ENCODE peak calls at places on chromosomes 3 and 15, in five cellular contexts. One of them, this sample, is unnamed.

GRCh38 chr3:74561881-74562280 is 52.6 kb downstream of the CNTN3 start:
- DNase-seq in upper lobe of right lung: no peak
- DNase-seq in ACHN: no peak
- DNase-seq in activated naive CD4-positive, alpha-beta T cell treated with anti-CD3 and anti-CD28 coated beads for 36 hours: no peak
- DNase-seq in suprapubic skin: no peak
- DNase-seq in this sample: no peak

GRCh38 chr3:139299261-139300132 is 44.3 kb upstream of the MRPS22 start:
- DNase-seq in ACHN: peak
- DNase-seq in suprapubic skin: no peak
- DNase-seq in upper lobe of right lung: no peak
- DNase-seq in activated naive CD4-positive, alpha-beta T cell treated with anti-CD3 and anti-CD28 coated beads for 36 hours: no peak
- DNase-seq in this sample: peak

GRCh38 chr15:41125950-41126642 is 10.0 kb upstream of the INO80 start:
- DNase-seq in upper lobe of right lung: no peak
- DNase-seq in activated naive CD4-positive, alpha-beta T cell treated with anti-CD3 and anti-CD28 coated beads for 36 hours: no peak
- DNase-seq in ACHN: no peak
- DNase-seq in suprapubic skin: no peak
- DNase-seq in this sample: no peak

GRCh38 chr15:60004019-60004845 is at the start of gene FOXB1:
- DNase-seq in activated naive CD4-positive, alpha-beta T cell treated with anti-CD3 and anti-CD28 coated beads for 36 hours: peak
- DNase-seq in upper lobe of right lung: no peak
- DNase-seq in ACHN: no peak
- DNase-seq in suprapubic skin: no peak
- DNase-seq in this sample: no peak

GRCh38 chr3:36380171-36381031 is at the start of gene STAC:
- DNase-seq in suprapubic skin: peak
- DNase-seq in ACHN: peak
- DNase-seq in activated naive CD4-positive, alpha-beta T cell treated with anti-CD3 and anti-CD28 coated beads for 36 hours: no peak
- DNase-seq in upper lobe of right lung: peak
- DNase-seq in this sample: no peak

GRCh38 chr3:141093971-141094401 is 42.8 kb downstream of the SPSB4 start:
- DNase-seq in upper lobe of right lung: peak
- DNase-seq in suprapubic skin: no peak
- DNase-seq in activated naive CD4-positive, alpha-beta T cell treated with anti-CD3 and anti-CD28 coated beads for 36 hours: no peak
- DNase-seq in ACHN: no peak
- DNase-seq in this sample: no peak

GRCh38 chr3:147371141-147371540 is 35.2 kb downstream of the ZIC4 start:
- DNase-seq in upper lobe of right lung: no peak
- DNase-seq in activated naive CD4-positive, alpha-beta T cell treated with anti-CD3 and anti-CD28 coated beads for 36 hours: no peak
- DNase-seq in ACHN: no peak
- DNase-seq in suprapubic skin: no peak
- DNase-seq in this sample: no peak

GRCh38 chr3:74614133-74614967 is at the start of gene CNTN3:
- DNase-seq in ACHN: no peak
- DNase-seq in upper lobe of right lung: peak
- DNase-seq in activated naive CD4-positive, alpha-beta T cell treated with anti-CD3 and anti-CD28 coated beads for 36 hours: no peak
- DNase-seq in suprapubic skin: no peak
- DNase-seq in this sample: no peak

GRCh38 chr3:98329392-98330124 is 24.1 kb upstream of the OR5K4 start:
- DNase-seq in upper lobe of right lung: no peak
- DNase-seq in activated naive CD4-positive, alpha-beta T cell treated with anti-CD3 and anti-CD28 coated beads for 36 hours: peak
- DNase-seq in suprapubic skin: no peak
- DNase-seq in ACHN: peak
- DNase-seq in this sample: peak

GRCh38 chr3:120596116-120596852 is at the start of gene NDUFB4:
- DNase-seq in upper lobe of right lung: peak
- DNase-seq in ACHN: peak
- DNase-seq in activated naive CD4-positive, alpha-beta T cell treated with anti-CD3 and anti-CD28 coated beads for 36 hours: peak
- DNase-seq in suprapubic skin: peak
- DNase-seq in this sample: peak

GRCh38 chr3:171954644-171955365 is 84.6 kb upstream of the FNDC3B start:
- DNase-seq in upper lobe of right lung: no peak
- DNase-seq in activated naive CD4-positive, alpha-beta T cell treated with anti-CD3 and anti-CD28 coated beads for 36 hours: no peak
- DNase-seq in suprapubic skin: no peak
- DNase-seq in ACHN: no peak
- DNase-seq in this sample: peak

GRCh38 chr3:27666708-27667107 is 55.4 kb downstream of the EOMES start:
- DNase-seq in activated naive CD4-positive, alpha-beta T cell treated with anti-CD3 and anti-CD28 coated beads for 36 hours: peak
- DNase-seq in upper lobe of right lung: peak
- DNase-seq in ACHN: no peak
- DNase-seq in suprapubic skin: peak
- DNase-seq in this sample: no peak

GRCh38 chr15:78811124-78811824 is at the start of gene ADAMTS7:
- DNase-seq in suprapubic skin: peak
- DNase-seq in activated naive CD4-positive, alpha-beta T cell treated with anti-CD3 and anti-CD28 coated beads for 36 hours: peak
- DNase-seq in upper lobe of right lung: peak
- DNase-seq in ACHN: peak
- DNase-seq in this sample: peak

GRCh38 chr3:16987141-16987540 is 102.4 kb downstream of the PLCL2 start:
- DNase-seq in ACHN: no peak
- DNase-seq in activated naive CD4-positive, alpha-beta T cell treated with anti-CD3 and anti-CD28 coated beads for 36 hours: no peak
- DNase-seq in upper lobe of right lung: no peak
- DNase-seq in suprapubic skin: no peak
- DNase-seq in this sample: no peak

GRCh38 chr3:44568561-44568960 is 13.6 kb downstream of the ZKSCAN7 start:
- DNase-seq in activated naive CD4-positive, alpha-beta T cell treated with anti-CD3 and anti-CD28 coated beads for 36 hours: no peak
- DNase-seq in ACHN: no peak
- DNase-seq in upper lobe of right lung: no peak
- DNase-seq in suprapubic skin: no peak
- DNase-seq in this sample: no peak

GRCh38 chr3:72748659-72749058 is 99.6 kb downstream of the SHQ1 start:
- DNase-seq in upper lobe of right lung: no peak
- DNase-seq in activated naive CD4-positive, alpha-beta T cell treated with anti-CD3 and anti-CD28 coated beads for 36 hours: peak
- DNase-seq in ACHN: no peak
- DNase-seq in suprapubic skin: no peak
- DNase-seq in this sample: no peak

GRCh38 chr15:67201136-67201535 is 53.3 kb downstream of the AAGAB start:
- DNase-seq in ACHN: no peak
- DNase-seq in activated naive CD4-positive, alpha-beta T cell treated with anti-CD3 and anti-CD28 coated beads for 36 hours: no peak
- DNase-seq in upper lobe of right lung: no peak
- DNase-seq in suprapubic skin: no peak
- DNase-seq in this sample: no peak

GRCh38 chr3:9340450-9341009 is 22.3 kb upstream of the THUMPD3 start:
- DNase-seq in activated naive CD4-positive, alpha-beta T cell treated with anti-CD3 and anti-CD28 coated beads for 36 hours: no peak
- DNase-seq in suprapubic skin: no peak
- DNase-seq in upper lobe of right lung: no peak
- DNase-seq in ACHN: peak
- DNase-seq in this sample: no peak

GRCh38 chr3:197801801-197802504 is 10.9 kb downstream of the LRCH3 start:
- DNase-seq in activated naive CD4-positive, alpha-beta T cell treated with anti-CD3 and anti-CD28 coated beads for 36 hours: peak
- DNase-seq in ACHN: peak
- DNase-seq in upper lobe of right lung: no peak
- DNase-seq in suprapubic skin: no peak
- DNase-seq in this sample: peak

GRCh38 chr3:126132751-126133511 is 47.5 kb downstream of the ALDH1L1 start:
- DNase-seq in suprapubic skin: peak
- DNase-seq in upper lobe of right lung: peak
- DNase-seq in ACHN: no peak
- DNase-seq in activated naive CD4-positive, alpha-beta T cell treated with anti-CD3 and anti-CD28 coated beads for 36 hours: no peak
- DNase-seq in this sample: peak

GRCh38 chr15:97316362-97316761 is 644.1 kb upstream of the ARRDC4 start:
- DNase-seq in activated naive CD4-positive, alpha-beta T cell treated with anti-CD3 and anti-CD28 coated beads for 36 hours: no peak
- DNase-seq in ACHN: no peak
- DNase-seq in upper lobe of right lung: no peak
- DNase-seq in suprapubic skin: no peak
- DNase-seq in this sample: no peak

GRCh38 chr3:64209866-64210609 is 15.2 kb downstream of the PRICKLE2 start:
- DNase-seq in suprapubic skin: peak
- DNase-seq in upper lobe of right lung: peak
- DNase-seq in ACHN: no peak
- DNase-seq in activated naive CD4-positive, alpha-beta T cell treated with anti-CD3 and anti-CD28 coated beads for 36 hours: no peak
- DNase-seq in this sample: peak

GRCh38 chr15:35596261-35596660 is 50.3 kb upstream of the DPH6 start:
- DNase-seq in activated naive CD4-positive, alpha-beta T cell treated with anti-CD3 and anti-CD28 coated beads for 36 hours: no peak
- DNase-seq in suprapubic skin: no peak
- DNase-seq in ACHN: no peak
- DNase-seq in upper lobe of right lung: no peak
- DNase-seq in this sample: no peak

This sample was measured in HT-29.